ENCODE peak calls at places on chromosomes 2 and 18, in eight cellular contexts. B, T, L, S, C, Z, Y and V are unnamed samples.

GRCh38 chr2:193462411-193462810 is 1267.7 kb upstream of the TMEFF2 start:
- DNase-seq in S (no peak), Z (no peak), C (no peak), Y (no peak), B (no peak), T (no peak), L (peak), V (no peak)

GRCh38 chr2:44544991-44545390 is 183.2 kb downstream of the CAMKMT start:
- DNase-seq in B (no peak), S (no peak), Y (no peak), L (no peak), Z (no peak), C (no peak), T (no peak), V (no peak)

GRCh38 chr2:42040643-42041277 is 7.1 kb upstream of the PKDCC start:
- DNase-seq in L (no peak), S (no peak), B (no peak), Z (no peak), T (no peak), Y (no peak), C (no peak), V (no peak)

GRCh38 chr2:235055891-235056516 is 104.2 kb downstream of the SH3BP4 start:
- DNase-seq in Y (peak), S (no peak), C (no peak), T (no peak), Z (no peak), B (no peak), L (peak), V (no peak)

GRCh38 chr2:84894131-84894586 is 11.3 kb upstream of the TMSB10 start:
- DNase-seq in B (no peak), C (no peak), S (no peak), T (no peak), Z (no peak), Y (no peak), L (no peak), V (no peak)

GRCh38 chr2:10124538-10125045 is 2.1 kb downstream of the RRM2 start:
- DNase-seq in L (peak), Y (peak), T (peak), Z (no peak), S (no peak), C (peak), B (peak), V (peak)

GRCh38 chr18:25133879-25134278 is 218.1 kb downstream of the ZNF521 start:
- DNase-seq in T (no peak), Z (no peak), S (no peak), B (no peak), Y (no peak), L (no peak), C (no peak), V (no peak)

GRCh38 chr18:32173654-32174053 is 16.2 kb upstream of the MEP1B start:
- DNase-seq in Z (no peak), L (no peak), C (no peak), T (no peak), S (no peak), B (no peak), Y (no peak), V (no peak)

GRCh38 chr2:126059379-126059778 is 596.6 kb upstream of the GYPC start:
- DNase-seq in T (peak), B (no peak), Z (no peak), S (no peak), L (no peak), C (no peak), Y (no peak), V (no peak)

GRCh38 chr2:101912545-101912944 is 79.2 kb upstream of the IL1R2 start:
- DNase-seq in L (no peak), B (no peak), T (no peak), S (no peak), Y (no peak), Z (no peak), C (peak), V (no peak)